ENCODE peak calls at places on chromosomes 11 and 22, in ten cellular contexts. A is prostate gland, N is sigmoid colon, K is esophagus muscularis mucosa, T is stomach, Q is endothelial cell of umbilical vein, D is HCT116, U is GM12891, M is transverse colon, P is H1. V is an unnamed sample.

GRCh38 chr22:20566420-20567260 is 59.2 kb downstream of the MED15 start:
- DNase-seq in A (peak), D (no peak), K (no peak), M (peak), U (no peak), N (peak), T (peak), P (no peak), Q (no peak), V (peak)

GRCh38 chr11:61683961-61684869 is 4.0 kb downstream of the DAGLA start:
- DNase-seq in N (no peak), Q (no peak), P (no peak), K (no peak), T (no peak), D (no peak), M (no peak), A (no peak), U (no peak), V (no peak)

GRCh38 chr11:34970480-34970879 is 54.1 kb downstream of the PDHX start:
- DNase-seq in N (no peak), M (no peak), K (no peak), D (no peak), A (no peak), U (no peak), T (no peak), Q (no peak), P (no peak), V (no peak)

GRCh38 chr11:64888761-64889511 is 10.5 kb upstream of the EHD1 start:
- DNase-seq in P (no peak), U (no peak), K (no peak), Q (no peak), T (peak), N (no peak), D (no peak), A (no peak), M (peak), V (no peak)

GRCh38 chr11:15309296-15309695 is 194.6 kb downstream of the INSC start:
- DNase-seq in T (no peak), U (no peak), M (no peak), K (no peak), D (no peak), A (no peak), N (no peak), P (no peak), Q (no peak), V (no peak)

GRCh38 chr11:116499396-116500001 is 273.3 kb downstream of the BUD13 start:
- DNase-seq in D (peak), P (peak), A (peak), Q (peak), T (peak), N (peak), M (peak), K (no peak), U (peak), V (no peak)

GRCh38 chr11:126026579-126026978 is 36.1 kb downstream of the CDON start:
- DNase-seq in T (no peak), U (no peak), N (no peak), K (no peak), P (no peak), D (no peak), M (no peak), A (no peak), Q (no peak), V (no peak)

GRCh38 chr11:112693781-112694180 is 267.4 kb upstream of the NCAM1 start:
- DNase-seq in Q (no peak), K (no peak), P (no peak), N (no peak), U (no peak), D (no peak), T (no peak), M (no peak), A (no peak), V (no peak)

GRCh38 chr11:88886796-88887195 is 179.0 kb downstream of the GRM5 start:
- DNase-seq in P (peak), N (no peak), D (peak), Q (peak), M (peak), U (no peak), T (no peak), A (no peak), K (no peak), V (no peak)

GRCh38 chr11:4479676-4480075 is 2.8 kb upstream of the OR52K1 start:
- DNase-seq in K (no peak), P (no peak), U (no peak), A (no peak), N (no peak), D (no peak), M (no peak), T (no peak), Q (no peak), V (no peak)

GRCh38 chr11:10261821-10262220 is 32.2 kb downstream of the SBF2 start:
- DNase-seq in K (no peak), D (no peak), T (no peak), N (no peak), M (no peak), U (no peak), P (no peak), Q (peak), A (no peak), V (no peak)

GRCh38 chr11:109425554-109425953 is 3.6 kb downstream of the C11orf87 start:
- DNase-seq in N (no peak), M (no peak), P (no peak), T (no peak), D (no peak), K (no peak), A (no peak), U (no peak), Q (no peak), V (no peak)

GRCh38 chr22:39473856-39474255 is 17.0 kb downstream of the MGAT3 start:
- DNase-seq in M (no peak), T (no peak), Q (no peak), D (no peak), K (no peak), U (no peak), N (no peak), A (no peak), P (no peak), V (no peak)

GRCh38 chr11:10669258-10670033 is 24.1 kb downstream of the IRAG1 start:
- DNase-seq in A (no peak), D (no peak), T (no peak), P (no peak), N (peak), M (no peak), K (no peak), U (no peak), Q (peak), V (no peak)

GRCh38 chr11:17939542-17939941 is 73.3 kb downstream of the SERGEF start:
- DNase-seq in K (no peak), M (no peak), N (no peak), D (no peak), A (no peak), P (no peak), U (no peak), Q (no peak), T (no peak), V (no peak)

GRCh38 chr22:39115976-39116621 is 19.1 kb downstream of the APOBEC3H start:
- DNase-seq in M (no peak), K (no peak), Q (no peak), N (no peak), A (no peak), U (no peak), T (no peak), P (no peak), D (no peak), V (no peak)

GRCh38 chr22:31300896-31301295 is 8.6 kb upstream of the PIK3IP1 start:
- DNase-seq in P (no peak), T (no peak), U (no peak), D (no peak), N (no peak), A (no peak), M (no peak), Q (no peak), K (no peak), V (no peak)

GRCh38 chr11:102306048-102306575 is 11.2 kb upstream of the BIRC3 start:
- DNase-seq in P (no peak), N (no peak), A (peak), K (no peak), Q (no peak), D (no peak), M (peak), T (peak), U (no peak), V (no peak)

GRCh38 chr11:10493041-10493663 is 38.1 kb downstream of the AMPD3 start:
- DNase-seq in P (no peak), N (no peak), M (no peak), T (no peak), Q (no peak), D (no peak), A (no peak), K (peak), U (no peak), V (no peak)

GRCh38 chr11:132205496-132205895 is 835.1 kb downstream of the NTM start:
- DNase-seq in N (no peak), D (no peak), A (no peak), U (no peak), K (no peak), T (no peak), P (no peak), Q (no peak), M (no peak), V (no peak)

GRCh38 chr11:2675540-2675939 is 24.3 kb downstream of the KCNQ1OT1 start:
- DNase-seq in U (no peak), A (no peak), Q (no peak), D (no peak), P (no peak), K (no peak), N (peak), T (no peak), M (no peak), V (peak)

GRCh38 chr22:37815593-37815992 is 7.6 kb upstream of the GALR3 start:
- DNase-seq in U (no peak), D (no peak), K (no peak), N (no peak), T (no peak), A (no peak), M (no peak), P (no peak), Q (no peak), V (no peak)

GRCh38 chr11:124837491-124837856 is 27.8 kb upstream of the ROBO3 start:
- DNase-seq in A (no peak), T (no peak), P (peak), M (no peak), Q (peak), K (no peak), U (no peak), N (no peak), D (peak), V (no peak)

GRCh38 chr22:49567894-49568750 is 259.6 kb downstream of the BRD1 start:
- DNase-seq in Q (no peak), D (no peak), M (peak), K (no peak), U (no peak), N (peak), T (no peak), A (no peak), P (peak), V (peak)

GRCh38 chr22:35761037-35761436 is 43.4 kb downstream of the APOL5 start:
- DNase-seq in A (no peak), D (peak), P (no peak), M (no peak), Q (peak), U (no peak), T (no peak), K (no peak), N (no peak), V (no peak)

GRCh38 chr11:3204141-3205015 is 14.2 kb downstream of the MRGPRG start:
- DNase-seq in Q (no peak), M (no peak), K (no peak), P (no peak), D (no peak), U (no peak), N (peak), T (no peak), A (no peak), V (peak)

GRCh38 chr22:37521236-37521739 is 2.1 kb upstream of the CARD10 start:
- DNase-seq in K (no peak), N (no peak), T (no peak), M (peak), A (no peak), P (no peak), D (no peak), Q (no peak), U (no peak), V (no peak)

GRCh38 chr11:123056835-123057491 is 5.0 kb downstream of the HSPA8 start:
- DNase-seq in M (no peak), Q (no peak), P (no peak), A (no peak), T (no peak), D (no peak), K (no peak), U (no peak), N (no peak), V (no peak)

GRCh38 chr11:122209619-122210377 is 93.8 kb upstream of the BLID start:
- DNase-seq in N (peak), K (no peak), U (no peak), A (no peak), D (no peak), Q (peak), T (no peak), M (peak), P (no peak), V (no peak)

GRCh38 chr22:48849963-48850657 is 977.6 kb downstream of the BRD1 start:
- DNase-seq in Q (no peak), T (no peak), D (no peak), K (no peak), U (no peak), P (no peak), A (no peak), N (peak), M (no peak), V (peak)

GRCh38 chr11:112533682-112534081 is 273.0 kb upstream of the PLET1 start:
- DNase-seq in U (no peak), T (no peak), Q (no peak), N (no peak), D (no peak), M (no peak), K (no peak), A (no peak), P (no peak), V (no peak)

GRCh38 chr11:35040221-35040942 is 98.6 kb upstream of the CD44 start:
- DNase-seq in K (no peak), Q (no peak), U (no peak), P (no peak), N (no peak), T (no peak), D (no peak), M (no peak), A (no peak), V (no peak)

GRCh38 chr11:115222218-115222862 is 281.9 kb downstream of the CADM1 start:
- DNase-seq in K (no peak), N (no peak), A (no peak), T (no peak), Q (peak), D (no peak), U (peak), P (no peak), M (peak), V (no peak)

GRCh38 chr22:47284822-47285221 is 522.4 kb downstream of the TBC1D22A start:
- DNase-seq in K (no peak), N (no peak), M (no peak), P (no peak), T (no peak), Q (no peak), U (no peak), A (no peak), D (no peak), V (no peak)

GRCh38 chr11:105449100-105449734 is 160.7 kb upstream of the GRIA4 start:
- DNase-seq in D (no peak), Q (no peak), T (no peak), U (no peak), P (no peak), M (no peak), N (no peak), K (no peak), A (no peak), V (peak)

DNA sequence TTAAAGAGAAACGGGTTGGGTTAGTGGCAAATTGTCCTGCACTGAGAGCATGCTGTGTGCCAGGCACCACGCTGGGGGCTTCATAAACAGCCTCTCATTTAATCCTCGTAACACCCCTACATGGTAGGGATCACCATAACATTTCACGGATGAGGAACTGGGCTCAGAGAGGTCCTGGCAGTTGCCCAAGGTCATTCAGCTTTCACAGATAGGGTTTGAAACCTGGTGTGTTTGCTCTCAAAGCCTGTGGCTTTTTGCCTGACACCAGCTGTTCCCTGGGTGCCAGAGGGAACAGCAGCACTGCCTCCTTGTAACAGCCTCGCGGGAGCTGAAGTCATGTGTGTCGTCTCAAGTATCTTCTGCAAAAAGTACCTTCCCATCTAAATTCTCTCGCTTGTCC is 423.7 kb downstream of the MN1 start:
- DNase-seq in P (no peak), T (peak), N (no peak), M (peak), U (no peak), Q (no peak), K (peak), A (no peak), D (no peak), V (no peak)
- TF ChIP-seq POLR2A in P (no peak), T (no peak), N (no peak), M (no peak), U (no peak), Q (no peak), K (no peak), A (no peak), D (no peak), V (no peak)

GRCh38 chr11:74641289-74641688 is 48.9 kb downstream of the POLD3 start:
- DNase-seq in A (no peak), Q (no peak), P (no peak), D (no peak), M (no peak), U (no peak), K (no peak), N (no peak), T (no peak), V (no peak)

GRCh38 chr11:74646215-74646614 is 53.8 kb downstream of the POLD3 start:
- DNase-seq in U (no peak), Q (no peak), A (no peak), P (no peak), D (no peak), M (no peak), T (no peak), K (no peak), N (no peak), V (no peak)

GRCh38 chr11:74642912-74643311 is 50.5 kb downstream of the POLD3 start:
- DNase-seq in K (no peak), U (no peak), D (no peak), Q (no peak), P (no peak), A (no peak), M (no peak), N (no peak), T (no peak), V (no peak)

GRCh38 chr11:74641905-74642304 is 49.5 kb downstream of the POLD3 start:
- DNase-seq in U (no peak), A (no peak), D (no peak), P (no peak), K (no peak), Q (no peak), M (no peak), N (no peak), T (no peak), V (no peak)

GRCh38 chr11:74644084-74644483 is 51.7 kb downstream of the POLD3 start:
- DNase-seq in N (no peak), U (no peak), A (no peak), K (no peak), D (no peak), T (no peak), Q (no peak), P (no peak), M (no peak), V (no peak)
- TF ChIP-seq POLR2AphosphoS5 in N (peak), U (no peak), A (no peak), K (peak), D (no peak), T (peak), Q (no peak), P (no peak), M (no peak), V (no peak)

DNA sequence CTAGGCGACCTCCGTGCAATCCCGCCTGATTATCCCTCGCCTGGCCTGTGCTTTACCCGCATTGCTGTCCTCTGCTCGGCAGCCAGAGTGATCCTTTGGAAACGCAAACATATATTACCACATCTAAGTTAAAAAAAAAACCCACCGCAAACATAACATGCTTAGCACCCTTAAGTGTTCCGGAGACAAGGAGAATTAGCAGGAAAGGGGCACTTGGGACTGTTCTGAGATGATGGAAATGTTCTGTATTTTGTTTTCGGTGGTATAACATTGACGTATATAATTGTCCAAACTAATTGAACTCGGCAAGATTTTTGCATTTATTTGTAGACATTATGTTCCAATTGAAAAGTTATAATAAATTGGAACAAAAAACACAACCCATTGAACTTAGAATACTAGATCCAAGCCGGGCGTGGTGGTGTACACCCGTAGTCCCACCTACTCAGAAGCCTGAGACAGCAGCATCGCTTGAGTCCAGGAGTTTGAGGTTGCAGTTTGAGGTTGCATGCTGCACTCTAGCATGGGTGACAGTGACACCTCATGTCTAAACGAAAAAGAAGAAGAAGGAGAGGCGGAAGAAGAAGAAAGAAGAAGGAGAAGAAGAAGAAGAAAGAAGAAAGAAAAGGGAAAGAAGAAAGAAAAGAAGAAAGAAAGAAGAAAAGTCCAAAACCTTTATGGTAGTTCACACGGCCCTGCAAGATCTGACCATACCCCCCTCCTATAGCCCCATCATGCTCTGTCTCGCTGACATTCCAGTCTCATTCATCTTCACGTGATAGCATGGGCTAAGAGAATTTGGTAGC is 604 bp upstream of the POLR3H start:
- DNase-seq in K (no peak), Q (no peak), U (no peak), A (no peak), D (no peak), P (no peak), N (no peak), T (no peak), M (no peak), V (no peak)
- TF ChIP-seq POLR2A in K (no peak), Q (peak), U (peak), A (no peak), D (no peak), P (no peak), N (no peak), T (no peak), M (no peak), V (no peak)

GRCh38 chr11:57312511-57313021 is 12.2 kb downstream of the TNKS1BP1 start:
- DNase-seq in D (no peak), Q (no peak), M (no peak), P (no peak), N (peak), T (peak), K (no peak), A (no peak), U (no peak), V (peak)

GRCh38 chr11:57310630-57311086 is 14.1 kb downstream of the TNKS1BP1 start:
- DNase-seq in N (no peak), D (no peak), U (no peak), A (no peak), K (no peak), M (no peak), Q (no peak), P (no peak), T (no peak), V (no peak)

GRCh38 chr11:57310091-57310490 is 14.7 kb downstream of the TNKS1BP1 start:
- DNase-seq in Q (no peak), D (no peak), A (no peak), T (no peak), P (no peak), U (no peak), M (no peak), N (no peak), K (no peak), V (peak)

GRCh38 chr11:57313071-57313787 is 11.5 kb downstream of the TNKS1BP1 start:
- DNase-seq in T (peak), M (no peak), N (peak), K (no peak), A (no peak), U (no peak), Q (no peak), P (no peak), D (no peak), V (peak)

GRCh38 chr11:57311109-57311936 is 13.4 kb downstream of the TNKS1BP1 start:
- DNase-seq in T (peak), Q (peak), K (peak), N (peak), U (peak), A (peak), D (peak), P (peak), M (peak), V (peak)
- TF ChIP-seq POLR2AphosphoS5 in T (peak), Q (peak), K (peak), N (peak), U (no peak), A (peak), D (peak), P (peak), M (peak), V (peak)